ENCODE peak calls at places on chromosomes 11 and 22, in eight cellular contexts. Y, N, I, B, Q, V, U and L are unnamed samples.
A peak's percentile ranks its signal among the peaks of the same experiment; 100 is the strongest.

GRCh38 chr11:116946414-116946813 is 109.0 kb upstream of the APOA1 start:
- DNase-seq in B (no peak), N (peak; percentile 74), V (no peak), I (no peak), Y (no peak), Q (no peak), U (no peak), L (no peak)

GRCh38 chr11:62545437-62546243 is 966 bp downstream of the AHNAK start:
- DNase-seq in I (peak; percentile 96), Y (peak; percentile 84), V (peak; percentile 87), Q (peak; percentile 96), U (peak; percentile 96), B (peak; percentile 91), N (peak; percentile 99), L (no peak)

GRCh38 chr22:44825310-44826150 is 73.2 kb downstream of the ARHGAP8 start:
- DNase-seq in V (no peak), N (no peak), U (no peak), Y (no peak), I (no peak), B (no peak), Q (no peak), L (no peak)

GRCh38 chr11:119100246-119100959 is 1.2 kb downstream of the DPAGT1 start:
- DNase-seq in V (peak; percentile 55), N (peak; percentile 76), U (no peak), Y (no peak), I (no peak), Q (peak; percentile 13), B (no peak), L (no peak)

GRCh38 chr11:100684101-100685065 is 2.7 kb upstream of the ARHGAP42 start:
- DNase-seq in N (peak; percentile 78), U (no peak), Q (no peak), B (no peak), I (no peak), V (no peak), Y (no peak), L (no peak)

GRCh38 chr22:50625131-50625567 is 2.8 kb downstream of the ARSA start:
- DNase-seq in B (no peak), V (no peak), Q (no peak), Y (no peak), U (no peak), I (peak; percentile 84), N (no peak), L (no peak)

GRCh38 chr11:132106336-132106982 is 736.0 kb downstream of the NTM start:
- DNase-seq in Y (no peak), B (no peak), N (peak; percentile 35), Q (no peak), I (no peak), U (no peak), V (no peak), L (no peak)

GRCh38 chr22:28711341-28711740 is 30.3 kb downstream of the CHEK2 start:
- DNase-seq in V (no peak), N (no peak), U (no peak), B (no peak), I (no peak), Y (no peak), Q (no peak), L (no peak)

GRCh38 chr11:111417766-111418435 is 38.8 kb upstream of the POU2AF1 start:
- DNase-seq in B (no peak), V (no peak), Q (no peak), I (no peak), Y (no peak), N (no peak), U (peak; percentile 62), L (no peak)

GRCh38 chr11:80916180-80916811 is 1475.5 kb upstream of the TENM4 start:
- DNase-seq in N (no peak), Q (no peak), U (no peak), I (no peak), V (no peak), Y (no peak), B (no peak), L (no peak)

GRCh38 chr11:61950035-61950547 is at the start of gene BEST1:
- DNase-seq in U (no peak), Q (no peak), B (no peak), Y (no peak), N (no peak), I (no peak), V (no peak), L (no peak)

GRCh38 chr11:17460406-17460805 is 16.2 kb downstream of the ABCC8 start:
- DNase-seq in V (no peak), U (no peak), B (no peak), N (no peak), Q (no peak), Y (no peak), I (no peak), L (no peak)

GRCh38 chr22:17990167-17990566 is 34.2 kb downstream of the MICAL3 start:
- DNase-seq in Q (no peak), N (no peak), Y (no peak), V (no peak), U (no peak), I (no peak), B (no peak), L (no peak)

GRCh38 chr22:44363214-44363979 is 50.6 kb upstream of the SHISAL1 start:
- DNase-seq in U (peak; percentile 92), Q (peak; percentile 76), B (peak; percentile 81), Y (no peak), I (peak; percentile 96), N (peak; percentile 93), V (no peak), L (no peak)

GRCh38 chr11:64231536-64231935 is 1.2 kb downstream of the DNAJC4 start:
- DNase-seq in U (no peak), V (no peak), Y (no peak), N (no peak), Q (no peak), B (no peak), I (no peak), L (no peak)

GRCh38 chr22:49464024-49464423 is 363.6 kb downstream of the BRD1 start:
- DNase-seq in N (no peak), I (no peak), U (no peak), V (no peak), Q (no peak), Y (no peak), B (no peak), L (no peak)
- TF ChIP-seq CTCF in N (no peak), I (no peak), U (no peak), V (no peak), Q (no peak), Y (no peak), B (no peak), L (no peak)

GRCh38 chr11:109791337-109791736 is 301.9 kb upstream of the ZC3H12C start:
- DNase-seq in V (no peak), B (no peak), Q (no peak), I (no peak), U (no peak), N (no peak), Y (no peak), L (no peak)
- TF ChIP-seq CTCF in V (no peak), B (no peak), Q (no peak), I (no peak), U (no peak), N (no peak), Y (no peak), L (no peak)

GRCh38 chr11:82234256-82234655 is 499.4 kb downstream of the FAM181B start:
- DNase-seq in Q (no peak), U (no peak), B (no peak), V (no peak), I (no peak), N (no peak), Y (no peak), L (no peak)

GRCh38 chr11:82233211-82233610 is 500.5 kb downstream of the FAM181B start:
- DNase-seq in V (no peak), Y (no peak), Q (no peak), B (no peak), N (no peak), U (no peak), I (no peak), L (no peak)

GRCh38 chr11:82225502-82225901 is 508.2 kb downstream of the FAM181B start:
- DNase-seq in B (no peak), I (no peak), Q (no peak), N (no peak), Y (no peak), U (no peak), V (no peak), L (no peak)

GRCh38 chr11:82225930-82226329 is 507.7 kb downstream of the FAM181B start:
- DNase-seq in I (no peak), Q (no peak), Y (no peak), N (no peak), B (no peak), U (no peak), V (peak; percentile 10), L (no peak)

GRCh38 chr11:82229346-82229745 is 504.3 kb downstream of the FAM181B start:
- DNase-seq in B (no peak), Y (peak; percentile 53), U (no peak), I (no peak), Q (no peak), V (peak; percentile 40), N (peak; percentile 37), L (no peak)
- TF ChIP-seq CTCF in B (no peak), Y (peak; percentile 14), U (no peak), I (no peak), Q (no peak), V (peak; percentile 68), N (peak; percentile 56), L (peak; percentile 6)

GRCh38 chr11:33067294-33067693 is 27.9 kb downstream of the TCP11L1 start:
- DNase-seq in B (no peak), V (no peak), Q (no peak), I (peak; percentile 49), U (no peak), Y (no peak), N (peak; percentile 13), L (no peak)

GRCh38 chr11:33063326-33063775 is 24.0 kb downstream of the TCP11L1 start:
- DNase-seq in B (no peak), N (no peak), Y (no peak), V (no peak), Q (no peak), I (peak; percentile 13), U (no peak), L (peak; percentile 43)

GRCh38 chr11:33068611-33069340 is 29.4 kb downstream of the TCP11L1 start:
- DNase-seq in U (no peak), V (no peak), B (no peak), Q (no peak), N (no peak), Y (no peak), I (no peak), L (no peak)

GRCh38 chr11:33064033-33064825 is 24.9 kb downstream of the TCP11L1 start:
- DNase-seq in Y (no peak), Q (no peak), I (peak; percentile 60), B (no peak), N (no peak), V (no peak), U (no peak), L (no peak)

DNA sequence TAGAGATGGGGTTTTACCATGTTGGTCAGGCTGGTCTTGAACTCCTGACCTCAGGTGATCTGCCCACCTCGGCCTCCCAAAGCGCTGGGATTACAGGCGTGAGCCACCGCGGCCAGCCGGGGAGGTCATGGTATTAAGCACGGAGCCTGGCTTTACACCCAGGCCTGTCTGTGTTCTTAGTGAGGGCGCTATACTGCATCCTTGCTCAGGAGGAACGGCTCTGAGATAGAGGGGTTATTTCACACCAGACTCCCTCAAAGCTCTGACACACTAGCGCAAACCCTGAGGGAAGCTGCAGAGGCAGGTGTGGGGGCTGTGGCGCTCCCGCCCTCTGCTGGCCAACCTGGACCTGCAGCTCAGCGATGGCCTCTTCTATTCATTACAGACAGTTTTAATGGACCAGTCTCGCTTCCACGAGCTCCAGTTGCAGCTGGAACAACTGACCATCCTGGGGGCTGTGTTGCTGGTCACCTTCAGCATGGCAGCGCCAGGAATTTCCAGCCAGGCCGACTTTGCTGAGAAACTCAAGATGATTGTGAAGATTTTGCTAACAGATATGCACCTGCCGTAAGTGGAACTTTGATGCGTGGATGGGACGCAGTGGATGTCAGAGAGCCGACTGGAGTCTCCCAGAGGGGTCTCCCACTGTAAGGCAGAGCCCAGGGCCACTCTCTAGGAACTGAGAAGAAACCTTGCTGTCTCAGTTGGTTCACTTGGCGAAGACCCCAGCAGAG is 26.2 kb downstream of the TCP11L1 start:
- DNase-seq in V (peak; percentile 86), I (peak; percentile 71), Y (peak; percentile 79), N (peak; percentile 66), Q (peak; percentile 76), B (peak; percentile 79), U (peak; percentile 47), L (peak; percentile 73)
- TF ChIP-seq CTCF in V (peak; percentile 92), I (peak; percentile 35), Y (peak; percentile 86), N (peak; percentile 84), Q (peak; percentile 93), B (peak; percentile 89), U (peak; percentile 67), L (peak; percentile 66)